ENCODE peak calls at places on chromosomes 13 and 19, in five cellular contexts. M, N, O, W and T are unnamed samples.

GRCh38 chr19:15317392-15318011 is 14.8 kb downstream of the BRD4 start:
- DNase-seq in M (no peak), N (no peak), O (no peak), W (no peak), T (no peak)

GRCh38 chr13:20780318-20780717 is 6.6 kb upstream of the EEF1AKMT1 start:
- DNase-seq in M (no peak), N (no peak), O (no peak), W (no peak), T (no peak)

GRCh38 chr13:31242342-31242741 is 42.6 kb downstream of the B3GLCT start:
- DNase-seq in M (no peak), N (no peak), O (no peak), W (no peak), T (no peak)

GRCh38 chr19:13872339-13872694 is 4.6 kb upstream of the NANOS3 start:
- DNase-seq in M (no peak), N (no peak), O (no peak), W (no peak), T (no peak)

GRCh38 chr13:85812282-85812681 is 13.1 kb upstream of the SLITRK6 start:
- DNase-seq in M (no peak), N (no peak), O (no peak), W (no peak), T (no peak)

GRCh38 chr19:3034194-3034844 is 5.2 kb upstream of the TLE2 start:
- DNase-seq in M (no peak), N (no peak), O (no peak), W (no peak), T (no peak)

GRCh38 chr19:38900220-38900629 is 456 bp downstream of the NFKBIB start:
- DNase-seq in M (no peak), N (no peak), O (no peak), W (no peak), T (no peak)

GRCh38 chr13:30026909-30027308 is 176.5 kb upstream of the UBL3 start:
- DNase-seq in M (no peak), N (no peak), O (no peak), W (no peak), T (no peak)

GRCh38 chr19:49907745-49908446 is 11.2 kb upstream of the IL4I1 start:
- DNase-seq in M (no peak), N (no peak), O (no peak), W (no peak), T (no peak)

GRCh38 chr19:5801796-5802616 is 2.9 kb upstream of the NRTN start:
- DNase-seq in M (no peak), N (no peak), O (no peak), W (no peak), T (no peak)

GRCh38 chr13:30153871-30154426 is 153.4 kb downstream of the KATNAL1 start:
- DNase-seq in M (no peak), N (no peak), O (no peak), W (no peak), T (no peak)

GRCh38 chr13:39612023-39612637 is 9.1 kb upstream of the LHFPL6 start:
- DNase-seq in M (peak; percentile 57), N (peak; percentile 64), O (peak; percentile 54), W (peak; percentile 87), T (peak; percentile 41)

GRCh38 chr13:114118763-114119123 is 13.7 kb downstream of the RASA3 start:
- DNase-seq in M (no peak), N (no peak), O (peak; percentile 10), W (no peak), T (no peak)

GRCh38 chr19:10662384-10663251 is 8.5 kb downstream of the ILF3 start:
- DNase-seq in M (no peak), N (no peak), O (no peak), W (no peak), T (no peak)

GRCh38 chr19:6713773-6714692 is 6.4 kb downstream of the C3 start:
- DNase-seq in M (peak; percentile 28), N (no peak), O (no peak), W (no peak), T (no peak)

GRCh38 chr19:10432736-10433130 is 12.4 kb downstream of the PDE4A start:
- DNase-seq in M (no peak), N (no peak), O (no peak), W (no peak), T (no peak)

GRCh38 chr19:18815673-18816072 is 16.1 kb upstream of the UPF1 start:
- DNase-seq in M (no peak), N (no peak), O (no peak), W (no peak), T (no peak)

GRCh38 chr13:98142427-98143156 is at the start of gene FARP1:
- DNase-seq in M (no peak), N (peak; percentile 0), O (no peak), W (peak; percentile 80), T (no peak)

GRCh38 chr13:105334211-105334610 is 1201.3 kb downstream of the EFNB2 start:
- DNase-seq in M (no peak), N (no peak), O (no peak), W (no peak), T (no peak)

GRCh38 chr13:85266771-85267170 is 532.4 kb downstream of the SLITRK6 start:
- DNase-seq in M (no peak), N (no peak), O (no peak), W (no peak), T (no peak)

GRCh38 chr19:4669723-4670480 is at the start of gene MYDGF:
- DNase-seq in M (peak; percentile 91), N (peak; percentile 96), O (peak; percentile 92), W (peak; percentile 96), T (peak; percentile 90)

GRCh38 chr13:98893361-98893760 is 84.5 kb downstream of the DOCK9 start:
- DNase-seq in M (no peak), N (no peak), O (no peak), W (no peak), T (no peak)

GRCh38 chr19:50516859-50517703 is 3.4 kb upstream of the ASPDH start:
- DNase-seq in M (no peak), N (no peak), O (no peak), W (no peak), T (no peak)